ENCODE peak calls at places on chromosomes 13 and 19, in five cellular contexts. One of them, this sample, is unnamed.

GRCh38 chr19:35044317-35045117 is 3.0 kb downstream of the HPN start:
- DNase-seq in neuronal stem cell: peak
- DNase-seq in mammary epithelial cell: peak
- DNase-seq in effector memory CD4-positive, alpha-beta T cell: peak
- DNase-seq in fibroblast of lung: peak
- DNase-seq in this sample: peak

GRCh38 chr13:98394820-98395510 is 181.9 kb downstream of the STK24 start:
- DNase-seq in neuronal stem cell: no peak
- DNase-seq in mammary epithelial cell: no peak
- DNase-seq in effector memory CD4-positive, alpha-beta T cell: no peak
- DNase-seq in fibroblast of lung: no peak
- DNase-seq in this sample: no peak

GRCh38 chr13:107812013-107812412 is 403.3 kb downstream of the LIG4 start:
- DNase-seq in neuronal stem cell: no peak
- DNase-seq in mammary epithelial cell: no peak
- DNase-seq in effector memory CD4-positive, alpha-beta T cell: no peak
- DNase-seq in fibroblast of lung: no peak
- DNase-seq in this sample: no peak

GRCh38 chr19:37719927-37720265 is 335 bp upstream of the ZNF607 start:
- DNase-seq in neuronal stem cell: no peak
- DNase-seq in mammary epithelial cell: no peak
- DNase-seq in effector memory CD4-positive, alpha-beta T cell: no peak
- DNase-seq in fibroblast of lung: no peak
- DNase-seq in this sample: no peak

GRCh38 chr13:48728876-48729275 is 75.1 kb downstream of the CYSLTR2 start:
- DNase-seq in neuronal stem cell: no peak
- DNase-seq in mammary epithelial cell: no peak
- DNase-seq in effector memory CD4-positive, alpha-beta T cell: no peak
- DNase-seq in fibroblast of lung: no peak
- DNase-seq in this sample: no peak

GRCh38 chr19:15672580-15673175 is at the start of gene CYP4F12:
- DNase-seq in neuronal stem cell: no peak
- DNase-seq in mammary epithelial cell: peak
- DNase-seq in effector memory CD4-positive, alpha-beta T cell: no peak
- DNase-seq in fibroblast of lung: peak
- DNase-seq in this sample: peak

GRCh38 chr13:20808874-20809273 is 35.1 kb upstream of the EEF1AKMT1 start:
- DNase-seq in neuronal stem cell: no peak
- DNase-seq in mammary epithelial cell: no peak
- DNase-seq in effector memory CD4-positive, alpha-beta T cell: no peak
- DNase-seq in fibroblast of lung: no peak
- DNase-seq in this sample: no peak

GRCh38 chr13:111917086-111917485 is 149.9 kb upstream of the SOX1 start:
- DNase-seq in neuronal stem cell: no peak
- DNase-seq in mammary epithelial cell: no peak
- DNase-seq in effector memory CD4-positive, alpha-beta T cell: no peak
- DNase-seq in fibroblast of lung: no peak
- DNase-seq in this sample: no peak

GRCh38 chr13:27627377-27627776 is 5.7 kb downstream of the POLR1D start:
- DNase-seq in neuronal stem cell: no peak
- DNase-seq in mammary epithelial cell: no peak
- DNase-seq in effector memory CD4-positive, alpha-beta T cell: no peak
- DNase-seq in fibroblast of lung: no peak
- DNase-seq in this sample: no peak

GRCh38 chr19:46725036-46725820 is 8.3 kb upstream of the PRKD2 start:
- DNase-seq in neuronal stem cell: no peak
- DNase-seq in mammary epithelial cell: no peak
- DNase-seq in effector memory CD4-positive, alpha-beta T cell: no peak
- DNase-seq in fibroblast of lung: no peak
- DNase-seq in this sample: no peak

GRCh38 chr19:8458380-8458779 is 13.6 kb downstream of the HNRNPM start:
- DNase-seq in neuronal stem cell: no peak
- DNase-seq in mammary epithelial cell: no peak
- DNase-seq in effector memory CD4-positive, alpha-beta T cell: no peak
- DNase-seq in fibroblast of lung: no peak
- DNase-seq in this sample: no peak

GRCh38 chr13:40479196-40479845 is 187.1 kb downstream of the FOXO1 start:
- DNase-seq in neuronal stem cell: no peak
- DNase-seq in mammary epithelial cell: no peak
- DNase-seq in effector memory CD4-positive, alpha-beta T cell: no peak
- DNase-seq in fibroblast of lung: no peak
- DNase-seq in this sample: no peak

GRCh38 chr19:3983936-3984583 is 1.2 kb downstream of the EEF2 start:
- DNase-seq in neuronal stem cell: no peak
- DNase-seq in mammary epithelial cell: peak
- DNase-seq in effector memory CD4-positive, alpha-beta T cell: no peak
- DNase-seq in fibroblast of lung: peak
- DNase-seq in this sample: no peak

GRCh38 chr13:24738366-24738847 is 25.6 kb upstream of the RNF17 start:
- DNase-seq in neuronal stem cell: no peak
- DNase-seq in mammary epithelial cell: no peak
- DNase-seq in effector memory CD4-positive, alpha-beta T cell: no peak
- DNase-seq in fibroblast of lung: no peak
- DNase-seq in this sample: no peak

GRCh38 chr19:6041071-6041470 is 63.1 kb upstream of the RANBP3 start:
- DNase-seq in neuronal stem cell: no peak
- DNase-seq in mammary epithelial cell: no peak
- DNase-seq in effector memory CD4-positive, alpha-beta T cell: no peak
- DNase-seq in fibroblast of lung: no peak
- DNase-seq in this sample: no peak

GRCh38 chr19:1261512-1261862 is 7.6 kb upstream of the CIRBP start:
- DNase-seq in neuronal stem cell: no peak
- DNase-seq in mammary epithelial cell: no peak
- DNase-seq in effector memory CD4-positive, alpha-beta T cell: no peak
- DNase-seq in fibroblast of lung: no peak
- DNase-seq in this sample: no peak

GRCh38 chr13:66831317-66831716 is 398.8 kb downstream of the PCDH9 start:
- DNase-seq in neuronal stem cell: no peak
- DNase-seq in mammary epithelial cell: no peak
- DNase-seq in effector memory CD4-positive, alpha-beta T cell: no peak
- DNase-seq in fibroblast of lung: no peak
- DNase-seq in this sample: no peak

GRCh38 chr19:50155520-50156109 is 7.5 kb downstream of the IZUMO2 start:
- DNase-seq in neuronal stem cell: no peak
- DNase-seq in mammary epithelial cell: no peak
- DNase-seq in effector memory CD4-positive, alpha-beta T cell: no peak
- DNase-seq in fibroblast of lung: no peak
- DNase-seq in this sample: no peak

GRCh38 chr19:28126499-28126898 is 1086.5 kb downstream of the UQCRFS1 start:
- DNase-seq in neuronal stem cell: no peak
- DNase-seq in mammary epithelial cell: no peak
- DNase-seq in effector memory CD4-positive, alpha-beta T cell: no peak
- DNase-seq in fibroblast of lung: no peak
- DNase-seq in this sample: no peak

GRCh38 chr13:25762288-25762687 is 289.5 kb downstream of the SHISA2 start:
- DNase-seq in neuronal stem cell: no peak
- DNase-seq in mammary epithelial cell: no peak
- DNase-seq in effector memory CD4-positive, alpha-beta T cell: no peak
- DNase-seq in fibroblast of lung: no peak
- DNase-seq in this sample: no peak

GRCh38 chr13:70714993-70715392 is 606.7 kb upstream of the KLHL1 start:
- DNase-seq in neuronal stem cell: no peak
- DNase-seq in mammary epithelial cell: no peak
- DNase-seq in effector memory CD4-positive, alpha-beta T cell: no peak
- DNase-seq in fibroblast of lung: no peak
- DNase-seq in this sample: no peak

GRCh38 chr19:35310331-35310730 is 18.4 kb downstream of the MAG start:
- DNase-seq in neuronal stem cell: no peak
- DNase-seq in mammary epithelial cell: no peak
- DNase-seq in effector memory CD4-positive, alpha-beta T cell: no peak
- DNase-seq in fibroblast of lung: no peak
- DNase-seq in this sample: no peak

DNA sequence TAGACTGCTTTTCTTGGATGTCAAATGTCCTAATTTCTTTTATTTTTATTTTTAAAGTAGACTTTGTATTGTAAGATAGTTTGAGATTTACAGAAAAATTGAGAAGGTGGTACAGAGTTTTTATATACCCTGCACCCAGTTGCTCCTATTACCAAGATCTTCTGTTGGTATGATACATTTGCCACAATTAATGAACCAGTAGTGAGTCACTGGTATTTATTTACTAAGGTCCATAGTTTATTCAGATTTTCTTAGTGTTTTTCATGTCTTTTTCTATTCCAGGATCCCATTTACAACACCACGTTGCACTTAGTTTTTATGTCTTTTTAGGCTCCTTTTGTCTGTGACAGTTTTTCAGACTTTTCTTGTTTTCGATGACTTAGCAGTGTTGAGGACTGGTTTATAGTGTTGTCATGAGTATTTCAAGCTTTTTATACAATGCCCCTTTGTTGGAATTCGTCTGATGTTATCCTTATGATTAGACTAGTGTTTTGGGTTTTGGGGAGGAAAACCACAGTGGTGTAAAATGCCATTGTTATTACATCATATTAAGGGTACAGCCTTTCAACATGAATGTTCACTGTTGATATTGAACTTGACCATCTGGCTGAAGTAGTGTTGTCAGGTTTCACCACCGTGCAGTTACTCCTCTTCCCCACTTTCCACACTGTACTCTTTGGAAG is 35.9 kb downstream of the COG3 start:
- DNase-seq in neuronal stem cell: no peak
- DNase-seq in mammary epithelial cell: peak
- DNase-seq in effector memory CD4-positive, alpha-beta T cell: no peak
- DNase-seq in fibroblast of lung: peak
- DNase-seq in this sample: peak
- H3K27ac ChIP-seq in neuronal stem cell: no peak
- H3K27ac ChIP-seq in mammary epithelial cell: peak
- H3K27ac ChIP-seq in effector memory CD4-positive, alpha-beta T cell: no peak
- H3K27ac ChIP-seq in fibroblast of lung: peak
- H3K27ac ChIP-seq in this sample: no peak

DNA sequence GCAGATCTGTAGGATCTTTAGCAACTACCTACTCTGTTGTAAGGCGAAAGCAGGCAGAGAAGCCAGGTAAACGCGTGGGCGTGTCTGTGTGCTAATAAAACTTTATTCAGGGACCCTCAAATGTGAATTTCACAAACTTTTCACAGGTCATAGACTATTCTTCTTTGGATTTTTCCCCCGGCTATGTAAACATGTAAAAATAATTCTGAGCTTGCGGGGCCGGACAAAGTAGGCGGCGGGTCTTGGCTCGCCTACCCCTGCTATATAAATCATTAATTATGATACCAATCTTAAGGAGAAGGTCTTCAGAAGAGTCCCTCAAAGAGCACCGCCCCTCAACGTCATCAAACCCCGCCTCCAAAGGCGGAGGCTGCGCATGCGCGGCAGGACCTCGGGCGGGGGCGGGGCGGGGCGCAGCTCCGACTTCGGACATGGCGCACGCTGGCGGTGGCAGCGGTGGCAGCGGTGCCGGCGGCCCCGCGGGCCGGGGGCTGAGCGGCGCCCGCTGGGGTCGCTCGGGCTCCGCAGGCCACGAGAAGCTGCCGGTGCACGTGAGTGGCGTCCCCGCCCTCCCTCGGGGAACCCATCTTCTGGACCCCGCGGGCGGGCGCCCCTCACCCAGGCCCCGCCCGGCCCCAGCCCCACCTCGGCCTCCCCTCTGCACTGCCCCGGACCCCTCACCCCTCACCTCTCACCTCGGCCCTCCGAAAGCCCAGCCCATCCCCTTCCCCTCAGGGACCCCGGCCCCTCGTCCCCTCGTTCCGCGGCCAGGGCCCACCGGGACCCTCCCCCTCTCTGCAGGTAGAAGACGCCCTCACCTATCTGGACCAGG is at the start of gene SIN3B:
- DNase-seq in neuronal stem cell: peak
- DNase-seq in mammary epithelial cell: peak
- DNase-seq in effector memory CD4-positive, alpha-beta T cell: peak
- DNase-seq in fibroblast of lung: peak
- DNase-seq in this sample: peak
- H3K27ac ChIP-seq in neuronal stem cell: no peak
- H3K27ac ChIP-seq in mammary epithelial cell: peak
- H3K27ac ChIP-seq in effector memory CD4-positive, alpha-beta T cell: peak
- H3K27ac ChIP-seq in fibroblast of lung: peak
- H3K27ac ChIP-seq in this sample: peak

GRCh38 chr13:43786472-43786765 is 353 bp downstream of the ENOX1 start:
- DNase-seq in neuronal stem cell: no peak
- DNase-seq in mammary epithelial cell: no peak
- DNase-seq in effector memory CD4-positive, alpha-beta T cell: no peak
- DNase-seq in fibroblast of lung: no peak
- DNase-seq in this sample: no peak

GRCh38 chr13:43785681-43786471 is 896 bp downstream of the ENOX1 start:
- DNase-seq in neuronal stem cell: peak
- DNase-seq in mammary epithelial cell: peak
- DNase-seq in effector memory CD4-positive, alpha-beta T cell: no peak
- DNase-seq in fibroblast of lung: peak
- DNase-seq in this sample: peak

GRCh38 chr13:43787518-43787891 is 733 bp upstream of the ENOX1 start:
- DNase-seq in neuronal stem cell: no peak
- DNase-seq in mammary epithelial cell: no peak
- DNase-seq in effector memory CD4-positive, alpha-beta T cell: no peak
- DNase-seq in fibroblast of lung: no peak
- DNase-seq in this sample: no peak

GRCh38 chr13:43786766-43787517 is at the start of gene ENOX1:
- DNase-seq in neuronal stem cell: peak
- DNase-seq in mammary epithelial cell: peak
- DNase-seq in effector memory CD4-positive, alpha-beta T cell: no peak
- DNase-seq in fibroblast of lung: peak
- DNase-seq in this sample: peak

GRCh38 chr13:43787998-43788397 is 1.2 kb upstream of the ENOX1 start:
- DNase-seq in neuronal stem cell: peak
- DNase-seq in mammary epithelial cell: no peak
- DNase-seq in effector memory CD4-positive, alpha-beta T cell: no peak
- DNase-seq in fibroblast of lung: peak
- DNase-seq in this sample: no peak
- H3K27ac ChIP-seq in neuronal stem cell: no peak
- H3K27ac ChIP-seq in mammary epithelial cell: no peak
- H3K27ac ChIP-seq in effector memory CD4-positive, alpha-beta T cell: no peak
- H3K27ac ChIP-seq in fibroblast of lung: no peak
- H3K27ac ChIP-seq in this sample: no peak

DNA sequence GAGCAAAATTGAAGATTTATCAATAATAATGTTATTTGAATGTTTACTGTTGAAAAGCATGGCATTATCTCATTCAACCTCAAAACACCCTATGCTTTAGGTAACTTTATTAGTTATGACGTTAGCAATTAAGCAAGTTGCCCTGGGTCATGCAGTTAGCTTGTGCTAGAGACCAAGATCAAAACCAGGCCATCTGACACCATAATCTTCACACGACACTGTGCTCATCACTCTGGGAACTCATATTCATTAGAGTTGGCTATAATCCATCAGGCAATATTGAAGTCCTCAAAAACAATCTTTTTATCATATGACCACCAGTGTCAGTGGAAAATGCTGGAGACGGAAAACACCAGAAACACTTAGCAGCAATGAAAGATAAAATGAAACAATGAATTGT is 253.5 kb downstream of the PCDH20 start:
- DNase-seq in neuronal stem cell: no peak
- DNase-seq in mammary epithelial cell: no peak
- DNase-seq in effector memory CD4-positive, alpha-beta T cell: no peak
- DNase-seq in fibroblast of lung: no peak
- DNase-seq in this sample: no peak
- H3K27ac ChIP-seq in neuronal stem cell: no peak
- H3K27ac ChIP-seq in mammary epithelial cell: no peak
- H3K27ac ChIP-seq in effector memory CD4-positive, alpha-beta T cell: no peak
- H3K27ac ChIP-seq in fibroblast of lung: no peak
- H3K27ac ChIP-seq in this sample: no peak

GRCh38 chr13:44373601-44374347 is at the start of gene SERP2:
- DNase-seq in neuronal stem cell: peak
- DNase-seq in mammary epithelial cell: no peak
- DNase-seq in effector memory CD4-positive, alpha-beta T cell: no peak
- DNase-seq in fibroblast of lung: peak
- DNase-seq in this sample: no peak
- H3K27ac ChIP-seq in neuronal stem cell: peak
- H3K27ac ChIP-seq in mammary epithelial cell: no peak
- H3K27ac ChIP-seq in effector memory CD4-positive, alpha-beta T cell: no peak
- H3K27ac ChIP-seq in fibroblast of lung: peak
- H3K27ac ChIP-seq in this sample: no peak